ENCODE peak calls at places on chromosomes 2 and 18, in six cellular contexts. W, C, P, Z, E and T are unnamed samples.

GRCh38 chr2:241598487-241598886 is 38.5 kb downstream of the THAP4 start:
- DNase-seq in W (peak), C (no peak), P (peak), Z (no peak), E (no peak), T (peak)

GRCh38 chr2:99698896-99699295 is 209.1 kb upstream of the REV1 start:
- DNase-seq in W (no peak), C (no peak), P (no peak), Z (no peak), E (no peak), T (no peak)

GRCh38 chr2:219251656-219252055 is 1.4 kb upstream of the TUBA4B start:
- DNase-seq in W (no peak), C (no peak), P (no peak), Z (no peak), E (no peak), T (no peak)

GRCh38 chr18:63518178-63519012 is 23.8 kb upstream of the SERPINB12 start:
- DNase-seq in W (peak), C (peak), P (peak), Z (peak), E (peak), T (peak)

GRCh38 chr2:134420920-134421319 is 167.0 kb downstream of the MGAT5 start:
- DNase-seq in W (no peak), C (no peak), P (no peak), Z (no peak), E (no peak), T (no peak)

GRCh38 chr2:199987586-199987985 is 32.2 kb downstream of the MAIP1 start:
- DNase-seq in W (no peak), C (peak), P (no peak), Z (peak), E (no peak), T (no peak)

GRCh38 chr2:73403237-73403636 is 17.6 kb downstream of the ALMS1 start:
- DNase-seq in W (no peak), C (no peak), P (no peak), Z (no peak), E (no peak), T (no peak)

GRCh38 chr2:119678021-119678656 is 862 bp upstream of the TMEM177 start:
- DNase-seq in W (no peak), C (no peak), P (no peak), Z (no peak), E (no peak), T (peak)

GRCh38 chr2:77796397-77796796 is 274.2 kb upstream of the LRRTM4 start:
- DNase-seq in W (no peak), C (no peak), P (no peak), Z (no peak), E (no peak), T (no peak)

GRCh38 chr18:40738321-40738880 is 1216.6 kb upstream of the PIK3C3 start:
- DNase-seq in W (no peak), C (no peak), P (no peak), Z (no peak), E (no peak), T (no peak)

GRCh38 chr2:30147715-30148611 is 1.2 kb downstream of the YPEL5 start:
- DNase-seq in W (peak), C (peak), P (peak), Z (peak), E (peak), T (peak)

GRCh38 chr2:30150786-30151185 is 4.0 kb downstream of the YPEL5 start:
- DNase-seq in W (no peak), C (no peak), P (no peak), Z (no peak), E (no peak), T (no peak)

GRCh38 chr2:30149513-30149912 is 2.7 kb downstream of the YPEL5 start:
- DNase-seq in W (peak), C (no peak), P (no peak), Z (no peak), E (peak), T (peak)

GRCh38 chr2:30148850-30149249 is 2.0 kb downstream of the YPEL5 start:
- DNase-seq in W (no peak), C (no peak), P (no peak), Z (no peak), E (no peak), T (no peak)

GRCh38 chr2:30149976-30150375 is 3.2 kb downstream of the YPEL5 start:
- DNase-seq in W (no peak), C (no peak), P (no peak), Z (peak), E (no peak), T (no peak)
- TF ChIP-seq JUN in W (no peak), C (no peak), P (no peak), Z (no peak), E (no peak), T (no peak)

GRCh38 chr2:47344890-47345583 is 57.9 kb upstream of the MSH2 start:
- DNase-seq in W (peak), C (peak), P (peak), Z (peak), E (peak), T (peak)
- TF ChIP-seq JUN in W (no peak), C (no peak), P (peak), Z (no peak), E (no peak), T (peak)

GRCh38 chr2:129716781-129717559 is 262.5 kb upstream of the RAB6C start:
- DNase-seq in W (no peak), C (no peak), P (no peak), Z (no peak), E (peak), T (no peak)
- TF ChIP-seq JUN in W (no peak), C (no peak), P (no peak), Z (no peak), E (no peak), T (no peak)

GRCh38 chr2:190535119-190535439 is 557 bp upstream of the NEMP2 start:
- DNase-seq in W (no peak), C (no peak), P (no peak), Z (peak), E (no peak), T (no peak)

GRCh38 chr2:190538201-190538600 is 3.7 kb upstream of the NEMP2 start:
- DNase-seq in W (no peak), C (no peak), P (no peak), Z (no peak), E (no peak), T (no peak)

GRCh38 chr2:190535586-190535985 is 1.1 kb upstream of the NEMP2 start:
- DNase-seq in W (no peak), C (no peak), P (no peak), Z (no peak), E (no peak), T (no peak)

GRCh38 chr2:190540048-190540447 is 5.5 kb upstream of the NEMP2 start:
- DNase-seq in W (no peak), C (no peak), P (peak), Z (no peak), E (no peak), T (no peak)

DNA sequence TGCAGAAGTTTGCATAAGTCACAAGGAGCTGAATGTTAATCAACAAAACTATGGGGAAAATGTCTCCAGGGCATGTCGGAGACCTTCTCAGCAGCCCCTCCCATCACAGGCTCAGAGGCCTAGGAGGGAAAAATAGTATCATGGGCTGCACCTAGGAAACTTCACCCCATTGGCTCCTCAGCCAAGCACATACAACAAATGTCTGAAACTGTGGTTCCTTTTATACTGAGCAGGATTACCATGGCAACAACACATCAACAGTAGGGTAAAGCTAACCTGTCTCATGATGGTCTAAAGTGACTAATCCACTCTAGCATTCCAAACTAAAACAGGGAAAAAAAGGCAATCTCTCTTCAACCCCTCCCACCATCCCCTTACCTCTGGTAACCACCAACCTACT is 3.2 kb upstream of the NEMP2 start:
- DNase-seq in W (no peak), C (no peak), P (peak), Z (no peak), E (no peak), T (peak)
- TF ChIP-seq JUN in W (no peak), C (no peak), P (no peak), Z (no peak), E (no peak), T (no peak)

GRCh38 chr2:48551548-48551947 is 21.6 kb downstream of the STON1 start:
- DNase-seq in W (no peak), C (no peak), P (no peak), Z (no peak), E (no peak), T (no peak)
- TF ChIP-seq JUN in W (no peak), C (no peak), P (no peak), Z (no peak), E (no peak), T (no peak)

DNA sequence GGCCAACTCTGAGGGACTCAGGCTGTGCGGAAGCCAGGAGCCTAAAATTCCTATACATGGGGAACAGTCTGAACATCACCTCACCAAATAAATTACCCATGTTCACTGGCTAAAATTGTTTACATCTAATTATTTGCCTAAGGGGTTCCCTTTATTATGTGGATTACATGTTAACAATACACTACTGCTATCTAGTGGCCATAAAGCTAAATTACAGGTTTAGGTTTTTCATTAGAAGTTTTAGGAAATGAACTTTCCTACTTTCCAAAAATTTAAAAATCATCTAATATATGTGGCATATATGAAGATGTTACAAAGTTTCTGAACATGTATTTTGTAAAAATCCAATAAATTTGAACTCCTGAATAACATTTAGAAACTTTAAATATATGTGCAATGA is 40.3 kb downstream of the PLA2R1 start:
- DNase-seq in W (no peak), C (peak), P (no peak), Z (peak), E (no peak), T (no peak)
- TF ChIP-seq JUN in W (no peak), C (no peak), P (no peak), Z (no peak), E (no peak), T (no peak)

GRCh38 chr2:189214484-189214883 is 34.9 kb upstream of the COL5A2 start:
- DNase-seq in W (no peak), C (no peak), P (no peak), Z (no peak), E (no peak), T (no peak)

GRCh38 chr2:189218236-189218635 is 38.7 kb upstream of the COL5A2 start:
- DNase-seq in W (no peak), C (no peak), P (no peak), Z (no peak), E (no peak), T (no peak)

GRCh38 chr2:189217041-189217440 is 37.5 kb upstream of the COL5A2 start:
- DNase-seq in W (no peak), C (no peak), P (no peak), Z (no peak), E (no peak), T (no peak)

GRCh38 chr2:189221811-189222210 is 42.2 kb upstream of the COL5A2 start:
- DNase-seq in W (no peak), C (no peak), P (peak), Z (peak), E (no peak), T (no peak)

DNA sequence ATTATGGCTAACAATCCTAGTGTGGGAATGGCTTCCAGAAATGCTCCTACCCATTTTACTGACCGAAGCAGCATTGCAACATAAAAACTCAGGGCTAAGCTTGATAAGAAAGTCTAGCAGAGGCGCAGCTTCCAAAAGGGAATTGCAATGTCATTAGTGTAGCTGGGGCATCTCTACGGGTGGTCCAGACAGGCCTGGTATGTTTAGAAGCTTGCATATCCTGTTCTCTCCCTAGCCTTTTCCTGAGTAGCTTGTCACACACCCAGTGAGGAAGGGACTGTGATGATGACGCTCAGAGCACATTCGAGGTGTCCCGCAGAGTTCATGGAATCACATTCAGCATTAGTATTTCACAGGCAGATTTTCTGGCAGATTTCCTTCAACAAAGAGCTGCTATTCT is 38.0 kb upstream of the COL5A2 start:
- DNase-seq in W (peak), C (no peak), P (peak), Z (peak), E (peak), T (no peak)
- TF ChIP-seq JUN in W (no peak), C (no peak), P (no peak), Z (no peak), E (no peak), T (no peak)

DNA sequence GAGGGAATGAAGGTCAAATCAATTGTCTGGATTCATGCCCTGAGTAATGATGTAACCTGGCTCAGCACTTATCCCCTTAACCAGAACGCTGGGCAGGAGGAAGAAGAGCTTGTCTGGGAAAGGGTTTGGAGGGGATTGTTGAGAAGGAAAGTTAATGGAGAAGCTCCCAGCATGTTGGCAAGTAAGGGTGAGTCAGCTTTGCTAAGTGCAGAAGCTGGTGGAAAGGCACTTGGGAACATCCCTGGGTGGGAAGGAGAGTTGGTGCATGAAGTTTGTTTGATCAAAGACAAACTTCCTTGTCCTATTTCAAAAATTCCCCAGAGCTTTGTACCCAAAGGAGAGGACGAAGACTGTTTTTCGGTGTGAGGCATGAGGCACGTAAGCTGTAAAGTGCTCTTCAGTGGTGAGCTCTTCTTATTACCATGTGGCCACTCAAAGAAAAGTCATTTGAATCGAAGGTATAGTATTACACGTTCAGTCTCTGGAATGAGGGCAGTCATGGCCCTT is 17.6 kb upstream of the DAW1 start:
- DNase-seq in W (no peak), C (no peak), P (no peak), Z (no peak), E (no peak), T (no peak)
- TF ChIP-seq JUN in W (no peak), C (no peak), P (no peak), Z (no peak), E (no peak), T (no peak)